ENCODE peak calls at places on chromosome 22, in eight cellular contexts. K is PC-9; Q is Caco-2; A is transverse colon; O is keratinocyte; H is progenitor cell of endocrine pancreas; F is CD8-positive, alpha-beta T cell; G is GM06990. T is an unnamed sample.

GRCh38 chr22:17554814-17555213 is 8.5 kb upstream of the SLC25A18 start:
- DNase-seq in F (no peak), K (no peak), O (no peak), A (no peak), G (no peak), H (no peak), Q (no peak), T (no peak)

GRCh38 chr22:23070418-23071162 is at the start of gene GNAZ:
- DNase-seq in O (no peak), F (peak), K (no peak), G (peak), A (no peak), H (no peak), Q (peak), T (peak)

GRCh38 chr22:30305519-30305905 is 16.2 kb upstream of the CASTOR1 start:
- DNase-seq in H (no peak), A (peak), K (no peak), G (peak), F (peak), Q (no peak), O (no peak), T (peak)

GRCh38 chr22:19035474-19036228 is 86.6 kb downstream of the DGCR2 start:
- DNase-seq in K (no peak), F (no peak), O (no peak), H (no peak), Q (peak), G (no peak), A (no peak), T (no peak)

GRCh38 chr22:25488244-25489020 is 76.0 kb upstream of the GRK3 start:
- DNase-seq in A (peak), G (no peak), O (no peak), H (no peak), Q (no peak), F (no peak), K (peak), T (no peak)

GRCh38 chr22:22239311-22239939 is 5.2 kb upstream of the VPREB1 start:
- DNase-seq in F (no peak), A (no peak), O (no peak), K (no peak), H (no peak), G (no peak), Q (no peak), T (no peak)

GRCh38 chr22:32847067-32847491 is 45.6 kb downstream of the TIMP3 start:
- DNase-seq in K (no peak), A (no peak), G (no peak), F (no peak), H (no peak), O (peak), Q (no peak), T (no peak)

GRCh38 chr22:32106930-32107329 is 52.2 kb downstream of the C22orf42 start:
- DNase-seq in O (no peak), H (peak), A (no peak), K (no peak), F (no peak), Q (no peak), G (no peak), T (peak)

GRCh38 chr22:40345801-40346177 is 511 bp upstream of the ADSL start:
- DNase-seq in K (peak), H (no peak), Q (peak), G (peak), A (peak), F (peak), O (no peak), T (no peak)

GRCh38 chr22:41302016-41302767 is 867 bp downstream of the ZC3H7B start:
- DNase-seq in G (peak), H (peak), O (no peak), Q (no peak), A (no peak), K (no peak), F (peak), T (peak)

GRCh38 chr22:17890245-17890671 is 116.0 kb upstream of the BID start:
- DNase-seq in Q (peak), G (no peak), H (no peak), K (no peak), F (no peak), O (no peak), A (peak), T (no peak)

GRCh38 chr22:39958916-39959639 is 1.1 kb upstream of the TMA7B start:
- DNase-seq in H (no peak), O (no peak), F (no peak), G (no peak), A (no peak), Q (no peak), K (no peak), T (no peak)

GRCh38 chr22:40703731-40704130 is 24.4 kb downstream of the MCHR1 start:
- DNase-seq in H (no peak), F (no peak), O (no peak), A (no peak), G (no peak), Q (no peak), K (no peak), T (no peak)

GRCh38 chr22:38214248-38215056 is 12.7 kb downstream of the MAFF start:
- DNase-seq in A (peak), G (peak), K (no peak), H (peak), O (no peak), F (peak), Q (no peak), T (peak)
- TF ChIP-seq CTCF in A (no peak), G (peak), K (no peak), H (peak), O (peak), F (no peak), Q (no peak), T (no peak)

GRCh38 chr22:20154602-20155183 is 3.8 kb upstream of the CCDC188 start:
- DNase-seq in G (no peak), H (no peak), Q (no peak), K (no peak), A (no peak), F (no peak), O (no peak), T (no peak)
- TF ChIP-seq CTCF in G (peak), H (no peak), Q (peak), K (no peak), A (no peak), F (no peak), O (no peak), T (no peak)

GRCh38 chr22:37050913-37051628 is 471 bp upstream of the KCTD17 start:
- DNase-seq in A (no peak), Q (no peak), G (no peak), H (no peak), O (no peak), K (no peak), F (no peak), T (no peak)
- TF ChIP-seq CTCF in A (no peak), Q (no peak), G (no peak), H (no peak), O (no peak), K (no peak), F (no peak), T (no peak)

GRCh38 chr22:27439131-27439530 is 362.4 kb downstream of the MN1 start:
- DNase-seq in Q (no peak), K (no peak), A (no peak), G (no peak), O (no peak), H (no peak), F (no peak), T (no peak)

GRCh38 chr22:27437570-27437969 is 364.0 kb downstream of the MN1 start:
- DNase-seq in K (no peak), G (no peak), H (no peak), Q (no peak), F (no peak), O (no peak), A (no peak), T (no peak)

GRCh38 chr22:27436591-27436990 is 365.0 kb downstream of the MN1 start:
- DNase-seq in G (no peak), A (no peak), H (no peak), K (no peak), Q (no peak), F (no peak), O (no peak), T (no peak)

GRCh38 chr22:27435839-27436581 is 365.5 kb downstream of the MN1 start:
- DNase-seq in Q (no peak), A (peak), K (no peak), G (no peak), O (no peak), F (no peak), H (no peak), T (peak)

DNA sequence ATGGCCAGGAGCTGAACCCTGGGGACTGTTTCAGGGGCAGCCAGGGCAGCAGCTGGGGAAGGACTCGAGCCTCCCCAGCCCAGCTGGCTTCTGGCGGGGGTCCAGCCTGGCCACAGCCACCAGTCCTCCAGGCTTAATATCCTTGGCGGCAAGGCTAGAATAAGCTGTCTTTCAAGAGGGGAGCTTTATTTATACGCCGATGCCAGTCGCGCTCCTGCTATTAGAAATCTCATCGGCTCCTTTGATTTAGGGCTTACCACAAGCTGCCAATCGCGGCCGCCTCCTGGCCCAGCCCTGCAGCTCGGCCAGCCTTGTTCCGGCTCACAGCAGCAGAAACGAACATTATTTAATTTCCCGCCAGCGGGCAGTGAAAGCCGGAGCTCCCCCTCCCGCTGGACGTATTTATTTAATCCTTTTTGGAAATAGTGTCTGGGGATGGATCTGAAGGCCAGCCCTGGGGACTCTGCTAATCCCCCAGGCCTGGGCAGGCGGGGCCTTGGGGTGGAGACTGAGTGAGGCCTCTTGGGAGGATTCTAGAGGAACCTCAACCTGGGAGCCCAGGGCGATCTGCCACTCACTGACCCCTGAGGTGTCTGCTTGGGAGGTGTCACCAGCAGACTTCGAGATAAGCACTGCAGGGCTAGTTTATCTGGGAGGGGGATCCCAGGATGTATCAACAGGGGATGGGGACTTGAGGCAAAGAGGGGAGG is 363.1 kb downstream of the MN1 start:
- DNase-seq in G (no peak), K (no peak), Q (no peak), O (no peak), A (no peak), H (no peak), F (no peak), T (no peak)
- TF ChIP-seq CTCF in G (no peak), K (no peak), Q (no peak), O (no peak), A (no peak), H (no peak), F (no peak), T (no peak)

DNA sequence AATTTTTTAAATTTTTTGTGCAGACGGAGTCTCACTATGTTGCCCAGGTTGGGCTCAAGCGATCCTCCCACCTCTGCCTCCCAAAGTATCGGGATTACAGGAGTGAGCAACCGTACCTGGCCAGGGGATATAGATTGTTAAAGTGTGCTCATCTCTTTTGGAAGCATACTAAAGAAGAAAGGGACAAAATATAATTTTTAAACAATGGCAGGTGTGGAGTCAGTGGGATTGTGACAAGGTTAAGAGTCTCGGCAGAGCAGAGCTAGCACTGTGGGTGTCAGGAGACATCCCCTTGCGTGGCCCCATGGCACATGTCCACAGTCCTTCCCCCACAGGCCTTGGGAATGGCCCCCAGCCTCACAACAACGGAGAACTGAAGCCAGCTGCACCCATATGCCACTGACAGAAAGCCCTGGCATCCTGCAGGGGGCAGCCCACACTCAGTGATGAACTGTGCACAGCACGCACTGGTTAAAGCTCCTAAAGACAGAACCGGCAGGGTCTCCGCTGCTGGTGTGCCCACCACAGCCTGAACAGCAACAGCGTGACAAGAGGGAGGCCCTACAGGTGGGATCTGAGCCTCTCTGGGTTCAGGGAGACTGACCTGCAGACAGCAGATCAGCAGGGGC is 29.9 kb downstream of the SERPIND1 start:
- DNase-seq in O (no peak), A (peak), Q (peak), G (no peak), H (peak), F (peak), K (peak), T (peak)
- TF ChIP-seq CTCF in O (peak), A (peak), Q (peak), G (peak), H (peak), F (no peak), K (peak), T (peak)

GRCh38 chr22:29032014-29032475 is 29.6 kb downstream of the C22orf31 start:
- DNase-seq in O (no peak), F (no peak), Q (no peak), A (no peak), H (no peak), K (no peak), G (no peak), T (no peak)

GRCh38 chr22:29032584-29032983 is 29.0 kb downstream of the C22orf31 start:
- DNase-seq in H (no peak), K (peak), G (no peak), O (no peak), Q (no peak), F (no peak), A (no peak), T (no peak)

GRCh38 chr22:29030016-29030617 is 31.5 kb downstream of the C22orf31 start:
- DNase-seq in Q (no peak), F (no peak), H (no peak), G (no peak), K (peak), A (no peak), O (no peak), T (no peak)

GRCh38 chr22:29030618-29031235 is 30.9 kb downstream of the C22orf31 start:
- DNase-seq in A (peak), F (no peak), Q (no peak), G (no peak), K (peak), H (peak), O (no peak), T (peak)

DNA sequence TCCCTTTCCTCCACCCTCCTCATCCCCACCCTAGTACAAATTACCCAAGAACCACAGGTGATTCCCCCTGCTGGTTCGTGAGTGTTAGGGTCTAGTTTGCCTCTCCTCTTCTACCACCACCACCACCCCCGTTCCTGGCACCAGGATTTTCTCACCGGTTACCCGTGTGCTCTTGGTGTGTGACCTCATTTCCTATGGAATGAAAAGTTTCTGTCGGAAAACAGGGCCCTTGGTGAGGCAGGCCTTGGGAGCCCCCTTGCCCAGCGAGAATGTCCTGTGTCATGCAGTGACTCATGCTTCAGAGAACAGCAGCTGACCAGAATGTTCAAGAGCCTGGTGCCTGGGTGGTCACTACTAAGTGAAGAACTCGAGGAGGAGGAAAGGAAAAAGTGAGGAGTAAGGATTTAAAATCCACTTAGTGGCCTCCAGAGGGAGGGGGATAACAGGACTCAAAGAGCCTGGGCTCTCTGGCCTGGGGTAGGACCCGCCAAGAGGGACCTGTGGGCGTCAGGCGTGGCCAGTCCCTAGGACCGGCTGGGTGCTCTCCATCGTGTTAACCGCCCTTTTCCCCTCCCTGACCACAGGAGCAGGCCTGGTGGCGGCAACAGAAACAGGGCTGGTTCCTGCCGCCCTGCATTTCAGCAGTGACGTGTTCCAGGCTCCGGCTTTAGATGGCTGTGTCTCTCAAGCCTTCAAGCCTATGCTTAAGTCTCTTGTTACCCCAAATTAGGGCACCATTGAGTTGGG is 30.2 kb downstream of the C22orf31 start:
- DNase-seq in F (no peak), O (no peak), H (no peak), G (no peak), A (peak), K (peak), Q (no peak), T (peak)
- TF ChIP-seq CTCF in F (no peak), O (no peak), H (peak), G (no peak), A (peak), K (no peak), Q (no peak), T (no peak)

DNA sequence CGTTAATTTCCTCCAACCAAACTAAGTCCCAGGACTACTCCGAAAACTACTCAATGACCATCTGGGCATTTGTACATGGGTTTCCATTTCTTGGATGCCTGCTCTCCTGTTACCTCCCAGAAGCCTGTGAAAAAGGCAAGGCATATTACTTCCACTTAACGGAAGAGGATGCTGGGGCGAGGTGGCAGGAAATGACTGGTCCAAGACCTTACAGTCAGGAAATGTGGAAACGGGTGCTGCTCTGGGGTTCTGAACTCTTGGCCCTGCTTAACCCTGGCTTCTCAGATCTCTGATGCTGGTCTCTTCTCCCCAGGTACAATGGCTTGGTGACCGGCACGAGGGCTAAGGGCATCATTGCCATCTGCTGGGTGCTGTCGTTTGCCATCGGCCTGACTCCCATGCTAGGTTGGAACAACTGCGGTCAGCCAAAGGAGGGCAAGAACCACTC is 12.9 kb downstream of the ADORA2A start:
- DNase-seq in A (no peak), H (no peak), Q (no peak), O (no peak), K (no peak), G (no peak), F (no peak), T (no peak)
- TF ChIP-seq CTCF in A (no peak), H (no peak), Q (no peak), O (no peak), K (no peak), G (no peak), F (no peak), T (no peak)

GRCh38 chr22:43750751-43751150 is 61.4 kb downstream of the EFCAB6 start:
- DNase-seq in Q (no peak), A (no peak), G (no peak), F (no peak), K (no peak), H (no peak), O (no peak), T (no peak)

GRCh38 chr22:43743929-43744643 is 68.0 kb downstream of the EFCAB6 start:
- DNase-seq in A (no peak), K (no peak), F (no peak), G (no peak), O (no peak), Q (no peak), H (no peak), T (no peak)

GRCh38 chr22:43745783-43746356 is 66.2 kb downstream of the EFCAB6 start:
- DNase-seq in A (no peak), Q (no peak), K (no peak), O (no peak), F (no peak), H (no peak), G (no peak), T (no peak)

GRCh38 chr22:43749473-43749872 is 62.6 kb downstream of the EFCAB6 start:
- DNase-seq in A (no peak), Q (no peak), F (no peak), H (no peak), K (no peak), O (no peak), G (no peak), T (no peak)

DNA sequence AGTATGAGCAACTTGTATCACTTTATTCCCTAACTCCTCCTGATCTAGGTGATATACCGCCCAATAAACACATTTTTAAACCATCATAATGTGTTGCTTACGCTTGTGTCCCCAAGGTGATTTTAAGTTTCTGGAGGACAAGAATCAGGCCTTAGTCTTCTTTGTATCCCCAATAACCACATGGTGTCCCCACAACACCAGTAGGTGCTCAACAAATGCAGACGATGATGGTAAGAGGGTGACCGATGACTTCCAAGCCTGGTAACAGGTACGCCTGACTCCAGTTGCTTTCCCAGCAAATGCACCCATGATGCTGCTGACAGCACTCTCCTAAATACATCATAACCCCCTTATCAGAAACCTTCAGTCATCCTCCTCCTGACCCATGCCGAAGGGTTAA is 64.2 kb downstream of the EFCAB6 start:
- DNase-seq in O (no peak), F (no peak), A (no peak), K (no peak), H (no peak), Q (no peak), G (no peak), T (no peak)
- TF ChIP-seq CTCF in O (peak), F (no peak), A (no peak), K (no peak), H (no peak), Q (no peak), G (peak), T (no peak)

GRCh38 chr22:49663823-49664222 is 163.8 kb downstream of the BRD1 start:
- DNase-seq in K (no peak), G (no peak), Q (no peak), F (no peak), O (no peak), H (no peak), A (no peak), T (no peak)
- TF ChIP-seq CTCF in K (no peak), G (no peak), Q (no peak), F (no peak), O (no peak), H (no peak), A (no peak), T (no peak)

GRCh38 chr22:46053563-46054090 is 76.7 kb upstream of the WNT7B start:
- DNase-seq in Q (peak), A (peak), O (no peak), H (no peak), F (peak), K (peak), G (peak), T (no peak)
- TF ChIP-seq CTCF in Q (no peak), A (no peak), O (no peak), H (no peak), F (no peak), K (no peak), G (no peak), T (no peak)